ENCODE peak calls at places on chromosomes 2 and 18, in ten cellular contexts. P is AG04449, F is GM12864, L is A549, Q is K562, E is RWPE1, M is body of pancreas, W is colonic mucosa, K is GM13976, T is bronchial epithelial cell. N is an unnamed sample.
A peak's percentile ranks its signal among the peaks of the same experiment; 100 is the strongest.

GRCh38 chr2:190060626-190061025 is 1.9 kb downstream of the MSTN start:
- DNase-seq in P (no peak), F (no peak), L (no peak), Q (no peak), E (no peak), M (no peak), W (no peak), K (no peak), T (no peak), N (no peak)

GRCh38 chr2:181190711-181191110 is 210.3 kb downstream of the UBE2E3 start:
- DNase-seq in P (no peak), F (no peak), L (no peak), Q (no peak), E (no peak), M (no peak), W (no peak), K (no peak), T (no peak), N (no peak)

GRCh38 chr2:239494578-239494977 is 93.8 kb upstream of the HDAC4 start:
- DNase-seq in P (no peak), F (no peak), L (no peak), Q (no peak), E (no peak), M (no peak), W (no peak), K (no peak), T (no peak), N (no peak)

GRCh38 chr2:165863816-165864221 is 69.8 kb upstream of the GALNT3 start:
- DNase-seq in P (no peak), F (no peak), L (no peak), Q (no peak), E (no peak), M (no peak), W (no peak), K (no peak), T (no peak), N (peak; percentile 10)

GRCh38 chr18:62809900-62810299 is 94.6 kb downstream of the PHLPP1 start:
- DNase-seq in P (no peak), F (no peak), L (no peak), Q (no peak), E (no peak), M (no peak), W (no peak), K (no peak), T (no peak), N (no peak)

GRCh38 chr2:14492920-14493503 is 139.5 kb upstream of the LRATD1 start:
- DNase-seq in P (peak; percentile 67), F (no peak), L (no peak), Q (no peak), E (peak; percentile 87), M (no peak), W (no peak), K (no peak), T (peak; percentile 98), N (no peak)

GRCh38 chr2:113390133-113390849 is 47.2 kb upstream of the ZNG1B start:
- DNase-seq in P (peak; percentile 28), F (peak; percentile 78), L (peak; percentile 85), Q (peak; percentile 54), E (peak; percentile 45), M (peak; percentile 67), W (peak; percentile 84), K (peak; percentile 77), T (peak; percentile 67), N (peak; percentile 84)

GRCh38 chr2:28286678-28287077 is 106.0 kb upstream of the FOSL2 start:
- DNase-seq in P (no peak), F (no peak), L (no peak), Q (no peak), E (no peak), M (no peak), W (no peak), K (no peak), T (no peak), N (no peak)

GRCh38 chr2:240875228-240876034 is 6.8 kb downstream of the AGXT start:
- DNase-seq in P (no peak), F (no peak), L (no peak), Q (no peak), E (no peak), M (no peak), W (no peak), K (no peak), T (no peak), N (no peak)

GRCh38 chr2:234033174-234033573 is 17.3 kb upstream of the SPP2 start:
- DNase-seq in P (no peak), F (no peak), L (no peak), Q (no peak), E (no peak), M (no peak), W (no peak), K (no peak), T (no peak), N (no peak)

GRCh38 chr18:47758000-47758399 is 172.5 kb downstream of the SMAD2 start:
- DNase-seq in P (no peak), F (no peak), L (no peak), Q (no peak), E (no peak), M (no peak), W (no peak), K (no peak), T (peak; percentile 11), N (no peak)

GRCh38 chr18:32468147-32468845 is 2.4 kb downstream of the GAREM1 start:
- DNase-seq in P (no peak), F (no peak), L (no peak), Q (no peak), E (no peak), M (no peak), W (no peak), K (no peak), T (peak; percentile 13), N (no peak)

GRCh38 chr2:63424329-63425078 is 163.8 kb downstream of the WDPCP start:
- DNase-seq in P (no peak), F (peak; percentile 75), L (peak; percentile 64), Q (peak; percentile 52), E (peak; percentile 28), M (no peak), W (no peak), K (peak; percentile 60), T (peak; percentile 54), N (peak; percentile 47)

GRCh38 chr18:48945953-48946217 is 4.9 kb downstream of the SMAD7 start:
- DNase-seq in P (no peak), F (no peak), L (no peak), Q (no peak), E (no peak), M (no peak), W (no peak), K (peak; percentile 15), T (no peak), N (no peak)

GRCh38 chr2:31886700-31887099 is 124.1 kb downstream of the MEMO1 start:
- DNase-seq in P (no peak), F (peak; percentile 7), L (peak; percentile 52), Q (no peak), E (no peak), M (no peak), W (no peak), K (no peak), T (peak; percentile 25), N (no peak)
- TF ChIP-seq CTCF in P (no peak), F (peak; percentile 51), L (peak; percentile 40), Q (peak; percentile 45), E (no peak), M (no peak), W (no peak), K (peak; percentile 42), T (peak; percentile 27), N (no peak)

GRCh38 chr2:129748653-129749052 is 230.8 kb upstream of the RAB6C start:
- DNase-seq in P (no peak), F (no peak), L (peak; percentile 13), Q (no peak), E (peak; percentile 48), M (peak; percentile 45), W (no peak), K (no peak), T (peak; percentile 69), N (no peak)
- TF ChIP-seq CTCF in P (no peak), F (no peak), L (no peak), Q (peak; percentile 24), E (peak; percentile 11), M (peak; percentile 53), W (no peak), K (no peak), T (peak; percentile 70), N (no peak)

DNA sequence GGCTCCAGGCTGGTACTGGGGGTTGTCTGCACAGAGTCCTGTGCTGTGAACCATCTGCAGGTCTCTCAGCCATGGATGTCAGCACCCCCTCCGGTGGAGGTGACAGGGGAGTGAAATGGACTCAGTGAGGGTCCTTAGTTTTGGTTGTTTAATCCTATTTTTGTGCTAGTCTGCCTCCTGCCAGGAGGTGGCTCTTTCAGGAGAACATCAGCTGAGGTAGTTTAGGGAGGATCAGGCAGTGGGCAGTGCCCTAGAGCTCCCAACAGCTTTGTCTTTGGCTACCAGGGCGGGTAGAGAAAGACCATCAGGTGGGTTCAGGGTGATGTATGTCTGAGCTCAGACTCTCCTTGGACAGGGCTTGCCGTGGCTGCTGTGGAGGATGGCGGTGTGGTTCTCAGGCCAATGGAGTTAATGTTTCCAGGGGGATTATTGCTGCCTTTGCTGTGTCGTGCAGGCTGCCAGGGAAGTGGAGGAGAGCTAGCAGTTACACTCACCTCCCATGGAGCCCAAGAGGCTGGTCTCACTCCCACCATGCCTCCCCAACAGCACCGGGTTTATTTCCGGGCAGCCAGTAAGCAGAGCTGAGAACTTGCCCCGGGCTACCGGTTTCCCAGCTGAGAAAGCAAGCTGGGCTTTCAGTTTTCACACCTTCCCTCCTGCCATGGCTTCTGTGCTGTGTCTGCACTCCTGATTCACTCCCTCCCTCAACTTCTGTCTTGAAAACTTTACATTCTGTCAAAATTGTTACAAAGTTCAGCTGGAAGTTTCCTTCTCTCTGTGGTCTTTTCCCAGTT is 563.4 kb downstream of the XIRP2 start:
- DNase-seq in P (no peak), F (no peak), L (no peak), Q (no peak), E (no peak), M (no peak), W (no peak), K (no peak), T (no peak), N (no peak)
- TF ChIP-seq CTCF in P (no peak), F (no peak), L (no peak), Q (no peak), E (no peak), M (no peak), W (no peak), K (no peak), T (no peak), N (no peak)

DNA sequence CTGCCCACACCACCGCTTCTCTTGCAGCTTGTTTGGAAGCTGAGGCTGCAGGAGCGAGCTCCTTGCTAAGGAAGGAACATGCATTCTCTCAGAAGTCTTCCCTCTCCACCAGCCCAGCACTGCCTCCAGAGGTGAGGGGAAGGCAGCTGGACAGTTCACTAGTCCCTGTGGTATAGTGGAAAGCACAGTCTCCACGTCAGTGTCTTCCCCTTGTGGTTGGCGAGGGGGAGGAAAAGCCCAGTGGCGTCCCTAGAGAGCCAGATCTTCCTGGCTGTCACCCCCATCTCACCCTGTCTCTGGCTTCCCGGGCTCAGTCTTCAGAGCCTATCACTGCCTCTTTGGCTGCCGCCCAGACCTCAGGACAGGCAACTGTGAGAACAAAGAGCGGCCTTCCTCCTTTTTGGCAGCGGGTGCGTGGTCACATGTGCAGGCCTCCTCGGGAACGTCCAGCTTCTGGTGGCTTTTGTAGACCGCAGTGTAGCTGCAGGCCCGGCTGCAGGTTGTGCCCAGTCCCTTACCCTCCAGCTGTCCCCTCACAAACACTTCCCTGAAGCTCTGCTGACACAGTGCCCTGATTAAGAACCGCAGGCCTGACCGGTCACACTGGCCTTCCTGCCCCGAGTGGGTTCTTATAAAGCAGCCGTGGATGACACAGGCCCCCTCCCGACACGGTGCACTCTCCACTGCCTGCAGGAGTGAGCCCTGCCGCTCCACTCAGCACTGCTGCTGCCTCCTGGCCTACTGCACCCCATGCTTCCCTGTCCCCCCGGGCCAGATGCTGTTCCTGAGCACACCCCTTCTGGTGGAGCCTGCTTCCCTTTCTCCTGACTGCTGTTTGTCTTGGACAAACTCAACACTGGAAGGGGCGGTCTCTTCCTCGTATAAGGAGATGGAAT is 90.9 kb downstream of the RNF144A start:
- DNase-seq in P (no peak), F (no peak), L (no peak), Q (peak; percentile 81), E (no peak), M (peak; percentile 88), W (peak; percentile 62), K (no peak), T (no peak), N (no peak)
- TF ChIP-seq CTCF in P (peak; percentile 20), F (no peak), L (no peak), Q (peak; percentile 79), E (no peak), M (peak; percentile 59), W (no peak), K (no peak), T (no peak), N (no peak)